ENCODE peak calls at places on chromosomes 7 and 10, in four cellular contexts. E is WTC11, T is HepG2, Y is GM12878. L is an unnamed sample.

GRCh38 chr7:68073701-68074100 is 1077.1 kb downstream of the TYW1 start:
- DNase-seq in E (no peak), T (no peak), Y (no peak), L (no peak)

GRCh38 chr7:13790611-13791010 is 198.9 kb downstream of the ETV1 start:
- DNase-seq in E (no peak), T (no peak), Y (no peak), L (no peak)

GRCh38 chr7:157524731-157525130 is 187.9 kb downstream of the DNAJB6 start:
- DNase-seq in E (no peak), T (no peak), Y (no peak), L (no peak)

GRCh38 chr7:80288175-80289122 is 153.8 kb downstream of the GNAI1 start:
- DNase-seq in E (peak), T (peak), Y (no peak), L (no peak)

GRCh38 chr10:59281861-59282260 is 80.5 kb downstream of the FAM13C start:
- DNase-seq in E (no peak), T (no peak), Y (no peak), L (no peak)

GRCh38 chr10:44183667-44184632 is 200.9 kb downstream of the CXCL12 start:
- DNase-seq in E (no peak), T (no peak), Y (no peak), L (no peak)

GRCh38 chr10:6838118-6838517 is 258.0 kb upstream of the PRKCQ start:
- DNase-seq in E (no peak), T (peak), Y (no peak), L (no peak)

GRCh38 chr7:112357136-112357535 is 93.1 kb upstream of the IFRD1 start:
- DNase-seq in E (peak), T (no peak), Y (no peak), L (no peak)

GRCh38 chr10:132436861-132437410 is 39.9 kb downstream of the PWWP2B start:
- DNase-seq in E (no peak), T (no peak), Y (no peak), L (no peak)
- TF ChIP-seq NR2C2 in E (no peak), T (no peak), Y (no peak), L (no peak)

GRCh38 chr7:134365341-134366054 is 48.8 kb upstream of the SLC35B4 start:
- DNase-seq in E (no peak), T (no peak), Y (no peak), L (peak)
- TF ChIP-seq NR2C2 in E (no peak), T (no peak), Y (no peak), L (no peak)

GRCh38 chr7:101545441-101546190 is 83.5 kb downstream of the MYL10 start:
- DNase-seq in E (no peak), T (no peak), Y (no peak), L (no peak)

GRCh38 chr7:101546308-101546936 is 82.7 kb downstream of the MYL10 start:
- DNase-seq in E (no peak), T (no peak), Y (no peak), L (no peak)

GRCh38 chr7:101549734-101550133 is 79.4 kb downstream of the MYL10 start:
- DNase-seq in E (peak), T (no peak), Y (no peak), L (no peak)

GRCh38 chr7:101547916-101548599 is 81.0 kb downstream of the MYL10 start:
- DNase-seq in E (peak), T (no peak), Y (no peak), L (no peak)

GRCh38 chr7:101547022-101547915 is 81.8 kb downstream of the MYL10 start:
- DNase-seq in E (no peak), T (no peak), Y (no peak), L (no peak)
- TF ChIP-seq NR2C2 in E (no peak), T (no peak), Y (no peak), L (no peak)

GRCh38 chr10:118475214-118475613 is 120.2 kb downstream of the PRLHR start:
- DNase-seq in E (no peak), T (no peak), Y (no peak), L (no peak)

GRCh38 chr10:118472415-118472814 is 123.0 kb downstream of the PRLHR start:
- DNase-seq in E (no peak), T (no peak), Y (no peak), L (no peak)

GRCh38 chr10:118472961-118473675 is 122.3 kb downstream of the PRLHR start:
- DNase-seq in E (no peak), T (no peak), Y (no peak), L (no peak)

GRCh38 chr10:118470470-118470869 is 125.0 kb downstream of the PRLHR start:
- DNase-seq in E (no peak), T (no peak), Y (no peak), L (peak)

GRCh38 chr10:118471863-118472262 is 123.6 kb downstream of the PRLHR start:
- DNase-seq in E (no peak), T (no peak), Y (no peak), L (no peak)
- TF ChIP-seq NR2C2 in E (no peak), T (no peak), Y (no peak), L (no peak)

GRCh38 chr10:23075672-23076071 is 19.7 kb upstream of the MSRB2 start:
- DNase-seq in E (no peak), T (no peak), Y (no peak), L (no peak)
- TF ChIP-seq NR2C2 in E (no peak), T (no peak), Y (no peak), L (no peak)

DNA sequence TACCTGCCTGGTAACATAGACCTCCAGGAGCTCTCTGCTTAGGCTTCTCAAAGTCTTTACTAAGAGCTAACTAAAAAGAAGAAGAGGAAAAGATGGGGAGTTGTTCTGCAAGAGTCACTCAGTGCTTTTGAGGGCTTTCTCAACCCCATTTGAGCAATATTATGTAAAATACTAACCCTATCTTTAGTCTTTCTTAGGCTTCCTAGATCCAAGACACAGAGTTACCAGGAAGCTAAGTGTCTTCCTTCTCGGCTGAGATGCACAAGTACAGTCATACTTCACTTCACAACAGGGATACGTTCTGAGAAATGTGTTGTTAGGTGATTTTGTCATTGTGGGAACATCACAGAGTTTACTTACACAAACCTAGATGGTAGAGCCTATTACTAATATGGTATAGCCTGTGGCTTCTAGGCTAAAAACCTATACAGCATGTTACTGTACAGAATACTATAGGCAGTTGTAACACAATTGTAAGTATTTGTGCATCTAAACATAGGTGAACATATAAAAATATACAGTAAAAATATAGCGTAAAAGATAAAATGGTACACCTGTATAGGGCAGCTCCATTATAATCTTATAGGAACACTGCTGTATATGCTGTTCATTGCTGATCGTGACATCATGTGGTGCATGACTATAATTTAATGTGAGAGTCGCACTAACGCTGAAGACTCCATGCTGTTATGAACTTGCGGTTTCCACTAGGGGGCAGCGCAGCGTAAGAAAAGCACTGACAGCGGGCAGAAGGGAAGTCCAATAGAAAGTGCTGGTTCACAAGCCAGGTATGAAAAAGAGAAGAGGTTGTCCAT is 16.3 kb downstream of the ANKRD22 start:
- DNase-seq in E (peak), T (peak), Y (peak), L (peak)
- TF ChIP-seq NR2C2 in E (no peak), T (no peak), Y (no peak), L (no peak)

DNA sequence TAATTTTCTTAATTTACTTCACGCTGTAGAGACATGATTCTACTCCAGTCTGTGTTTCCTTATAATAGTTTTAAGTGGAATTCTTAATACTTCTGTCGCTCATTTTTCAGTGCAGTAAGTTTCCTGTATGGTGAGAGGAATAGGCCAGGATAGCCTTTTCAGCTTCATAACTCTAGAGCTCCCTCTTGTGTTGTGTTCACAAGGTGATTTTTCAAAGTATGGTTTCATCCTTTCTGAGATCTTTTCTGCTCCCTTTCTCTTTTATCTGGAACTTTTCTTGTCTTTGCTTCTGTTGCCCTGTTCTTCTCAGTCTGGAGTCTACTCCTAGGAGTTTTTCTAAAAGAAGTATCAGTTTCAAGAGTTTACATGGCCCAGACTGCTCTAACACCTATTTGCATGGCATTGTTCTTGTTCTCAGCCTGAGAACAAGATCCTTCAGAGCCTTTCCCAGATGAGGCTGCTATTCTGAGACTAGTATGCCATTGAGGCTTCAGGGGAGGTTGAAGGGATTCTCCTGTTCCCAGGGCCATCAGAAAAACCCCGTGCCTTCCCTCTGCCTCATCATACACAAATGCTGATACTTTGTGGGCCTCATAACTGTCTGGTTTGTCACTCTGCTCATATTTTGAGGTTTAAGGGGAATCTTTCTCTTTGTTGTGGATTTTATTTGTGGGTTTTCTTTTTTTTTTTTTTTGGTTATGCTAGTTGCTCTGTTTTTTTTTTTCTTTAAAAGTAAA is 21.8 kb downstream of the NET1 start:
- DNase-seq in E (no peak), T (peak), Y (no peak), L (peak)
- TF ChIP-seq NR2C2 in E (no peak), T (no peak), Y (no peak), L (no peak)

DNA sequence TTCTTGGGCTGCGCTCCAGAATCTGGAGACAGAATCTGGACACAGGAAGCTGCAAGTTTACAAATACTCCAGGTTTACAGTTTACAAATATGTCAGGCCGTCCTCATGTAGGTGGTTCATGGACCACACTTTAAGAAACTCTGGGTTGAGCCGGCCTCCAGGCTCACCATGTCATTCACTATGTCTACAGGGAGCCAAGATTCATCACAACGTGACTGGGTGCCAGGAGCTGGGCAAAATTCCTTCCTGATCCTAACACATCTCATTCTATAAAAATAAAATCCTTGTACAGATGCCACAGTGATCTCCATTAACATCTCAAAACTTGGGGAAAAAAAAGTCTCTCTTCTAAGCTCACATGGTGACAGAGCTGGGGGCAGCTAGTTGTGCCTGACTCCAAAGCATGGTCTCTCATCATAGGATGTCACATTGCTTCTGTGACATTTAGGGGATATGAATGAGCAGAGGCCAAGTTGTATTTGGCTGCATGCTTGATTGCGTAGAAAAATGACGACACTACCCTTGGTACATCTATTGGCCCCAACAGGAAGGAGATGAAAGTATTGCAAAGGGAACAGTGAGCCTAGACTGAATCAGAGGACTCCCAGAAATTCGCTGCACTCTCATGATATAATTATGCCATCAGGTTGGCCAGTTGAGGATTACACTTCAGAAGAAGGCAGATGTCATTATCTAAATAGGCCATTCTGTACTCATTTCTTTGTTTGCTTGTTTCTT is 35.8 kb downstream of the MTURN start:
- DNase-seq in E (no peak), T (no peak), Y (no peak), L (no peak)
- TF ChIP-seq NR2C2 in E (no peak), T (no peak), Y (no peak), L (no peak)

GRCh38 chr10:125113661-125114388 is 46.5 kb downstream of the CTBP2 start:
- DNase-seq in E (no peak), T (no peak), Y (no peak), L (peak)

GRCh38 chr10:125111350-125111749 is 49.0 kb downstream of the CTBP2 start:
- DNase-seq in E (no peak), T (no peak), Y (no peak), L (no peak)

GRCh38 chr10:125115409-125115808 is 45.0 kb downstream of the CTBP2 start:
- DNase-seq in E (no peak), T (no peak), Y (no peak), L (no peak)

GRCh38 chr10:125114761-125115391 is 45.5 kb downstream of the CTBP2 start:
- DNase-seq in E (no peak), T (no peak), Y (no peak), L (peak)

DNA sequence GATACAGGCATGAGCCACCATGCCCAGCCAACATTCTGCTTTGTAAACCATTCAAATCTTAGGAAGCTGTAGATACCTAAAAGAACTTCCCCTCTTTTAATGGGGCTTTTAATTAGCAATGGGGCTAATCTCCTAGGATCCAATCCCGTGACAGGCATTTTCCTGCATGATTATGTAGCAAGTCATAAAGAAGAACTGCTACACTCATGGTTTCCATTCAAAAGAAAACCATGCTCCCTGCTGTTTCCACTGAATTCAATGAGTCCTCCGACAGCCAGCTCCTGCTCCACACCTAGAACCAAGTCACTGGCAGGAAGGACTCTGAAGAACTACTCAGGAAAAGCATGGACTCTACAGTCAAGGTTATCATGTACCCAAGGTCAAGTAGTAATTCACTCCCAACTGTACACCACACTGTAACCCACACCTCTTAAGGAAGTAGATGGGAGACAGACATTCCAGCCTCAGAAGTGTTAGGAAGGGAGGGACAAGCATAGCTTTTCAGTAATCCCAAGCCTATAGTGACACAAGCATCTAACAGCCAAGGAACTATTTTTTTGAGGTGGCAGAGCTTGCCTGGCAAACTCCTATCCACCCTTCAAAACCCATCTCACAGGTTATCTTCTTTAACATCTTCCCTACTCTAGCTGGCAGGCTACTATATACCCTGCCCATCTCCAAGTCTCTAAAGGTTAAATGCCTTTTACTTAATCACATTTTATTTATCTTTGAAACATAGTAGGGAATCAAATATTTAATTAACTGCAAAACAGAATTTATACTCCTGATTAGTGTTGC is 47.5 kb downstream of the CTBP2 start:
- DNase-seq in E (no peak), T (no peak), Y (no peak), L (no peak)
- TF ChIP-seq NR2C2 in E (no peak), T (no peak), Y (no peak), L (no peak)